ENCODE peak calls at places on chromosomes 4 and X, in five cellular contexts. C is GM12878, F is cerebellar cortex, K is kidney epithelial cell, H is RCC 7860. X is an unnamed sample.

GRCh38 chr4:141435446-141436225 is 200.7 kb upstream of the IL15 start:
- DNase-seq in C (no peak), F (no peak), K (no peak), H (no peak), X (peak)

GRCh38 chr4:102684605-102685052 is 76.1 kb downstream of the MANBA start:
- DNase-seq in C (peak), F (no peak), K (peak), H (peak), X (no peak)

GRCh38 chr4:103902730-103903129 is 182.9 kb upstream of the TACR3 start:
- DNase-seq in C (no peak), F (no peak), K (no peak), H (no peak), X (no peak)

GRCh38 chr4:3439391-3439790 is 2.4 kb upstream of the HGFAC start:
- DNase-seq in C (no peak), F (no peak), K (no peak), H (no peak), X (no peak)

GRCh38 chr4:77047037-77047436 is 28.8 kb downstream of the CCNI start:
- DNase-seq in C (no peak), F (no peak), K (no peak), H (peak), X (no peak)

GRCh38 chrX:119008122-119008744 is 33.8 kb downstream of the LONRF3 start:
- DNase-seq in C (no peak), F (no peak), K (no peak), H (no peak), X (no peak)

GRCh38 chr4:130233377-130234047 is 1137.6 kb downstream of the C4orf33 start:
- DNase-seq in C (peak), F (no peak), K (no peak), H (peak), X (no peak)

GRCh38 chrX:99795495-99795894 is 614.6 kb downstream of the PCDH19 start:
- DNase-seq in C (no peak), F (no peak), K (no peak), H (no peak), X (no peak)

GRCh38 chr4:98446499-98447375 is 185.6 kb downstream of the RAP1GDS1 start:
- DNase-seq in C (peak), F (no peak), K (peak), H (peak), X (peak)

GRCh38 chr4:43330288-43330687 is 437.8 kb downstream of the GRXCR1 start:
- DNase-seq in C (no peak), F (no peak), K (no peak), H (peak), X (no peak)

GRCh38 chr4:85491527-85491926 is 16.6 kb downstream of the ARHGAP24 start:
- DNase-seq in C (no peak), F (no peak), K (no peak), H (no peak), X (no peak)

GRCh38 chrX:78527263-78527662 is 131.9 kb downstream of the RTL3 start:
- DNase-seq in C (no peak), F (no peak), K (no peak), H (peak), X (no peak)

GRCh38 chr4:21366312-21366711 is 582.3 kb downstream of the KCNIP4 start:
- DNase-seq in C (no peak), F (no peak), K (peak), H (no peak), X (no peak)

GRCh38 chr4:145870155-145871020 is 68.2 kb downstream of the ZNF827 start:
- DNase-seq in C (no peak), F (no peak), K (no peak), H (no peak), X (no peak)

GRCh38 chr4:71607780-71608673 is 175.9 kb downstream of the GC start:
- DNase-seq in C (no peak), F (no peak), K (peak), H (peak), X (peak)

GRCh38 chr4:106369456-106370060 is 980 bp upstream of the GIMD1 start:
- DNase-seq in C (peak), F (peak), K (peak), H (peak), X (peak)

GRCh38 chrX:10628906-10629305 is 8.5 kb upstream of the MID1 start:
- DNase-seq in C (no peak), F (no peak), K (no peak), H (peak), X (no peak)

GRCh38 chrX:64894454-64895038 is 81.7 kb downstream of the ZC4H2 start:
- DNase-seq in C (no peak), F (no peak), K (no peak), H (no peak), X (no peak)

GRCh38 chrX:11472381-11472780 is 179.2 kb downstream of the AMELX start:
- DNase-seq in C (no peak), F (no peak), K (no peak), H (no peak), X (no peak)

GRCh38 chr4:9704551-9705332 is 76.7 kb upstream of the DRD5 start:
- DNase-seq in C (no peak), F (no peak), K (no peak), H (no peak), X (no peak)

GRCh38 chr4:94635172-94635571 is 122.6 kb upstream of the BMPR1B start:
- DNase-seq in C (no peak), F (no peak), K (peak), H (peak), X (peak)

GRCh38 chrX:139008185-139008584 is 296.7 kb upstream of the FGF13 start:
- DNase-seq in C (no peak), F (no peak), K (no peak), H (no peak), X (no peak)